ENCODE peak calls at places on chromosomes 7 and 10, in seven cellular contexts. D is lower leg skin, R is nucleus accumbens, M is tibial artery, N is T follicular helper cell, B is substantia nigra, O is heart right ventricle. E is an unnamed sample.

GRCh38 chr7:54967384-54967783 is 51.4 kb upstream of the EGFR start:
- DNase-seq in B (no peak), D (peak), R (no peak), N (no peak), O (no peak), M (no peak), E (no peak)

GRCh38 chr7:34652784-34653183 is 5.2 kb upstream of the NPSR1 start:
- DNase-seq in O (no peak), N (no peak), D (no peak), M (no peak), B (no peak), R (no peak), E (no peak)

GRCh38 chr7:159024280-159024951 is 120.3 kb downstream of the VIPR2 start:
- DNase-seq in D (no peak), R (no peak), M (peak), O (no peak), B (no peak), N (no peak), E (no peak)

GRCh38 chr10:12405342-12406320 is 56.3 kb downstream of the CAMK1D start:
- DNase-seq in M (peak), N (no peak), D (no peak), B (no peak), O (no peak), R (no peak), E (no peak)

GRCh38 chr7:80139179-80139578 is 4.5 kb downstream of the GNAI1 start:
- DNase-seq in O (no peak), B (no peak), D (no peak), R (no peak), N (no peak), M (no peak), E (no peak)

GRCh38 chr7:44218418-44219201 is 17.8 kb downstream of the YKT6 start:
- DNase-seq in B (no peak), M (peak), O (peak), R (no peak), N (no peak), D (no peak), E (no peak)

GRCh38 chr10:58697691-58698090 is 185.0 kb downstream of the BICC1 start:
- DNase-seq in D (no peak), O (no peak), R (no peak), M (no peak), N (no peak), B (no peak), E (no peak)

GRCh38 chr7:36309301-36309700 is 80.4 kb upstream of the ANLN start:
- DNase-seq in O (no peak), R (no peak), N (no peak), D (no peak), M (no peak), B (no peak), E (no peak)